ENCODE peak calls at places on chromosomes 1 and 21, in six cellular contexts. One of them, this sample, is unnamed.

GRCh38 chr1:201696217-201696761 is 132.7 kb upstream of the IPO9 start:
- DNase-seq in MM.1S: no peak
- DNase-seq in brain microvascular endothelial cell: peak; percentile 91
- DNase-seq in endothelial cell: no peak
- DNase-seq in fibroblast of the aortic adventitia: peak; percentile 98
- DNase-seq in cardiac fibroblast: peak; percentile 92
- DNase-seq in this sample: no peak

GRCh38 chr1:110719908-110720307 is 45.2 kb upstream of the KCNA3 start:
- DNase-seq in MM.1S: no peak
- DNase-seq in brain microvascular endothelial cell: no peak
- DNase-seq in endothelial cell: no peak
- DNase-seq in fibroblast of the aortic adventitia: no peak
- DNase-seq in cardiac fibroblast: no peak
- DNase-seq in this sample: no peak

GRCh38 chr1:44631647-44632510 is 42.4 kb downstream of the TMEM53 start:
- DNase-seq in MM.1S: peak; percentile 85
- DNase-seq in brain microvascular endothelial cell: peak; percentile 79
- DNase-seq in endothelial cell: peak; percentile 90
- DNase-seq in fibroblast of the aortic adventitia: peak; percentile 81
- DNase-seq in cardiac fibroblast: peak; percentile 92
- DNase-seq in this sample: peak; percentile 73

GRCh38 chr21:34992180-34992579 is 56.9 kb downstream of the RUNX1 start:
- DNase-seq in MM.1S: no peak
- DNase-seq in brain microvascular endothelial cell: no peak
- DNase-seq in endothelial cell: no peak
- DNase-seq in fibroblast of the aortic adventitia: no peak
- DNase-seq in cardiac fibroblast: no peak
- DNase-seq in this sample: no peak

GRCh38 chr1:156498447-156499193 is 2.0 kb downstream of the MEF2D start:
- DNase-seq in MM.1S: no peak
- DNase-seq in brain microvascular endothelial cell: no peak
- DNase-seq in endothelial cell: peak; percentile 50
- DNase-seq in fibroblast of the aortic adventitia: no peak
- DNase-seq in cardiac fibroblast: no peak
- DNase-seq in this sample: no peak

GRCh38 chr1:204190212-204191211 is 5.8 kb downstream of the KISS1 start:
- DNase-seq in MM.1S: no peak
- DNase-seq in brain microvascular endothelial cell: no peak
- DNase-seq in endothelial cell: no peak
- DNase-seq in fibroblast of the aortic adventitia: peak; percentile 56
- DNase-seq in cardiac fibroblast: peak; percentile 62
- DNase-seq in this sample: peak; percentile 39

GRCh38 chr1:23995431-23995837 is 15.3 kb upstream of the SRSF10 start:
- DNase-seq in MM.1S: no peak
- DNase-seq in brain microvascular endothelial cell: peak; percentile 26
- DNase-seq in endothelial cell: no peak
- DNase-seq in fibroblast of the aortic adventitia: no peak
- DNase-seq in cardiac fibroblast: peak; percentile 77
- DNase-seq in this sample: no peak

GRCh38 chr21:26473471-26473870 is 99.6 kb downstream of the CYYR1 start:
- DNase-seq in MM.1S: no peak
- DNase-seq in brain microvascular endothelial cell: no peak
- DNase-seq in endothelial cell: no peak
- DNase-seq in fibroblast of the aortic adventitia: no peak
- DNase-seq in cardiac fibroblast: no peak
- DNase-seq in this sample: no peak

GRCh38 chr1:88956003-88956402 is 36.4 kb downstream of the KYAT3 start:
- DNase-seq in MM.1S: no peak
- DNase-seq in brain microvascular endothelial cell: no peak
- DNase-seq in endothelial cell: no peak
- DNase-seq in fibroblast of the aortic adventitia: no peak
- DNase-seq in cardiac fibroblast: no peak
- DNase-seq in this sample: no peak

GRCh38 chr21:35048183-35048601 is 910 bp downstream of the RUNX1 start:
- DNase-seq in MM.1S: peak; percentile 66
- DNase-seq in brain microvascular endothelial cell: no peak
- DNase-seq in endothelial cell: no peak
- DNase-seq in fibroblast of the aortic adventitia: no peak
- DNase-seq in cardiac fibroblast: no peak
- DNase-seq in this sample: no peak

GRCh38 chr1:30919025-30919881 is 10.7 kb upstream of the SDC3 start:
- DNase-seq in MM.1S: peak; percentile 9
- DNase-seq in brain microvascular endothelial cell: peak; percentile 36
- DNase-seq in endothelial cell: no peak
- DNase-seq in fibroblast of the aortic adventitia: peak; percentile 58
- DNase-seq in cardiac fibroblast: peak; percentile 70
- DNase-seq in this sample: no peak

GRCh38 chr1:12057382-12057781 is 5.7 kb upstream of the TNFRSF8 start:
- DNase-seq in MM.1S: no peak
- DNase-seq in brain microvascular endothelial cell: no peak
- DNase-seq in endothelial cell: no peak
- DNase-seq in fibroblast of the aortic adventitia: no peak
- DNase-seq in cardiac fibroblast: no peak
- DNase-seq in this sample: no peak

GRCh38 chr1:102084771-102085535 is 88.2 kb upstream of the OLFM3 start:
- DNase-seq in MM.1S: no peak
- DNase-seq in brain microvascular endothelial cell: no peak
- DNase-seq in endothelial cell: no peak
- DNase-seq in fibroblast of the aortic adventitia: no peak
- DNase-seq in cardiac fibroblast: no peak
- DNase-seq in this sample: no peak

GRCh38 chr1:247111636-247112478 is 7.7 kb upstream of the ZNF669 start:
- DNase-seq in MM.1S: no peak
- DNase-seq in brain microvascular endothelial cell: no peak
- DNase-seq in endothelial cell: peak; percentile 36
- DNase-seq in fibroblast of the aortic adventitia: peak; percentile 44
- DNase-seq in cardiac fibroblast: peak; percentile 59
- DNase-seq in this sample: peak; percentile 58

GRCh38 chr1:203649551-203650011 is 22.9 kb downstream of the ATP2B4 start:
- DNase-seq in MM.1S: no peak
- DNase-seq in brain microvascular endothelial cell: no peak
- DNase-seq in endothelial cell: no peak
- DNase-seq in fibroblast of the aortic adventitia: no peak
- DNase-seq in cardiac fibroblast: no peak
- DNase-seq in this sample: no peak

GRCh38 chr1:174060090-174060489 is 37.9 kb upstream of the RC3H1 start:
- DNase-seq in MM.1S: no peak
- DNase-seq in brain microvascular endothelial cell: no peak
- DNase-seq in endothelial cell: no peak
- DNase-seq in fibroblast of the aortic adventitia: no peak
- DNase-seq in cardiac fibroblast: no peak
- DNase-seq in this sample: no peak

GRCh38 chr1:160139840-160140239 is 11.6 kb upstream of the ATP1A4 start:
- DNase-seq in MM.1S: no peak
- DNase-seq in brain microvascular endothelial cell: no peak
- DNase-seq in endothelial cell: no peak
- DNase-seq in fibroblast of the aortic adventitia: no peak
- DNase-seq in cardiac fibroblast: no peak
- DNase-seq in this sample: no peak

GRCh38 chr1:184629261-184629660 is 125.4 kb downstream of the EDEM3 start:
- DNase-seq in MM.1S: no peak
- DNase-seq in brain microvascular endothelial cell: no peak
- DNase-seq in endothelial cell: no peak
- DNase-seq in fibroblast of the aortic adventitia: no peak
- DNase-seq in cardiac fibroblast: no peak
- DNase-seq in this sample: no peak

GRCh38 chr1:81174811-81175476 is 625.8 kb upstream of the ADGRL2 start:
- DNase-seq in MM.1S: no peak
- DNase-seq in brain microvascular endothelial cell: peak; percentile 30
- DNase-seq in endothelial cell: no peak
- DNase-seq in fibroblast of the aortic adventitia: peak; percentile 31
- DNase-seq in cardiac fibroblast: no peak
- DNase-seq in this sample: no peak

GRCh38 chr1:98119793-98120192 is 199.0 kb upstream of the DPYD start:
- DNase-seq in MM.1S: peak; percentile 8
- DNase-seq in brain microvascular endothelial cell: no peak
- DNase-seq in endothelial cell: peak; percentile 49
- DNase-seq in fibroblast of the aortic adventitia: no peak
- DNase-seq in cardiac fibroblast: peak; percentile 44
- DNase-seq in this sample: peak; percentile 11

GRCh38 chr21:34996304-34997081 is 52.6 kb downstream of the RUNX1 start:
- DNase-seq in MM.1S: no peak
- DNase-seq in brain microvascular endothelial cell: no peak
- DNase-seq in endothelial cell: no peak
- DNase-seq in fibroblast of the aortic adventitia: peak; percentile 87
- DNase-seq in cardiac fibroblast: peak; percentile 83
- DNase-seq in this sample: no peak

GRCh38 chr1:5993553-5994510 is 1.6 kb upstream of the NPHP4 start:
- DNase-seq in MM.1S: peak; percentile 34
- DNase-seq in brain microvascular endothelial cell: no peak
- DNase-seq in endothelial cell: no peak
- DNase-seq in fibroblast of the aortic adventitia: no peak
- DNase-seq in cardiac fibroblast: no peak
- DNase-seq in this sample: no peak

GRCh38 chr1:230940848-230941247 is 37.8 kb downstream of the TTC13 start:
- DNase-seq in MM.1S: no peak
- DNase-seq in brain microvascular endothelial cell: no peak
- DNase-seq in endothelial cell: no peak
- DNase-seq in fibroblast of the aortic adventitia: peak; percentile 34
- DNase-seq in cardiac fibroblast: peak; percentile 6
- DNase-seq in this sample: no peak

GRCh38 chr1:206050655-206051235 is 2.2 kb upstream of the RHEX start:
- DNase-seq in MM.1S: peak; percentile 99
- DNase-seq in brain microvascular endothelial cell: no peak
- DNase-seq in endothelial cell: no peak
- DNase-seq in fibroblast of the aortic adventitia: no peak
- DNase-seq in cardiac fibroblast: no peak
- DNase-seq in this sample: no peak

GRCh38 chr1:179984101-179984500 is 29.5 kb downstream of the CEP350 start:
- DNase-seq in MM.1S: no peak
- DNase-seq in brain microvascular endothelial cell: no peak
- DNase-seq in endothelial cell: no peak
- DNase-seq in fibroblast of the aortic adventitia: no peak
- DNase-seq in cardiac fibroblast: no peak
- DNase-seq in this sample: no peak

GRCh38 chr1:156149374-156150106 is 3.8 kb upstream of the SEMA4A start:
- DNase-seq in MM.1S: peak; percentile 93
- DNase-seq in brain microvascular endothelial cell: no peak
- DNase-seq in endothelial cell: no peak
- DNase-seq in fibroblast of the aortic adventitia: no peak
- DNase-seq in cardiac fibroblast: no peak
- DNase-seq in this sample: no peak

GRCh38 chr1:34361121-34361520 is 184.4 kb downstream of the C1orf94 start:
- DNase-seq in MM.1S: no peak
- DNase-seq in brain microvascular endothelial cell: no peak
- DNase-seq in endothelial cell: no peak
- DNase-seq in fibroblast of the aortic adventitia: no peak
- DNase-seq in cardiac fibroblast: no peak
- DNase-seq in this sample: no peak

GRCh38 chr1:212293579-212293978 is 8.4 kb downstream of the PPP2R5A start:
- DNase-seq in MM.1S: no peak
- DNase-seq in brain microvascular endothelial cell: no peak
- DNase-seq in endothelial cell: no peak
- DNase-seq in fibroblast of the aortic adventitia: peak; percentile 23
- DNase-seq in cardiac fibroblast: peak; percentile 39
- DNase-seq in this sample: no peak
- TF ChIP-seq CTCF in MM.1S: no peak
- TF ChIP-seq CTCF in brain microvascular endothelial cell: peak; percentile 31
- TF ChIP-seq CTCF in endothelial cell: peak; percentile 13
- TF ChIP-seq CTCF in fibroblast of the aortic adventitia: peak; percentile 41
- TF ChIP-seq CTCF in cardiac fibroblast: peak; percentile 19
- TF ChIP-seq CTCF in this sample: peak; percentile 38

DNA sequence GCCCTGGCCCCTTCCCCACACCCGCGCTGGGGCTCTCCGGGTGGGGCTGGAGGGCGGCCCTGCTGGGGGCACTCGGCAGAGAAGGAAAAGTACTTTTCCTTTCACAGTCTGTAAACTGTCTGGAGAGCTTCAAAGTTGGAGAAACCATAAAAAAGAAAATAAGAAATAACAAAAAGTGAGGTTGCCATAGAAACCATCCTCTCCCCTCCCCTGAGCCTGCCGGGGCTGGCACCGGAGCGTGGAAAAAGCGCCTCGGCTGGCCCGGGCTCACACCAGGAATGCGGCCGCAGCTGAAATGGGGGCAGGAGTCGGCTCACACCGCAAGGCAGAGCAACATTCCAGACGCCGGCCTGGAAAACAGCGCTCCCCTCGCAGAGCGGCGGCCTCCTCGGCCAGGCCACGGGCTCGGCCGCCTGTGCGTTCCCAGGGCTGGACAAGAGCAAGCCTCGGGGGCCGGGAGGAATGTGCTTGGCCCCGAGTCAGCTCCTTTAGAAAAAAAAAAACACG is 69.2 kb downstream of the MORN1 start:
- DNase-seq in MM.1S: no peak
- DNase-seq in brain microvascular endothelial cell: peak; percentile 90
- DNase-seq in endothelial cell: no peak
- DNase-seq in fibroblast of the aortic adventitia: peak; percentile 90
- DNase-seq in cardiac fibroblast: peak; percentile 97
- DNase-seq in this sample: peak; percentile 52
- TF ChIP-seq CTCF in MM.1S: no peak
- TF ChIP-seq CTCF in brain microvascular endothelial cell: peak; percentile 22
- TF ChIP-seq CTCF in endothelial cell: no peak
- TF ChIP-seq CTCF in fibroblast of the aortic adventitia: peak; percentile 10
- TF ChIP-seq CTCF in cardiac fibroblast: peak; percentile 12
- TF ChIP-seq CTCF in this sample: no peak

DNA sequence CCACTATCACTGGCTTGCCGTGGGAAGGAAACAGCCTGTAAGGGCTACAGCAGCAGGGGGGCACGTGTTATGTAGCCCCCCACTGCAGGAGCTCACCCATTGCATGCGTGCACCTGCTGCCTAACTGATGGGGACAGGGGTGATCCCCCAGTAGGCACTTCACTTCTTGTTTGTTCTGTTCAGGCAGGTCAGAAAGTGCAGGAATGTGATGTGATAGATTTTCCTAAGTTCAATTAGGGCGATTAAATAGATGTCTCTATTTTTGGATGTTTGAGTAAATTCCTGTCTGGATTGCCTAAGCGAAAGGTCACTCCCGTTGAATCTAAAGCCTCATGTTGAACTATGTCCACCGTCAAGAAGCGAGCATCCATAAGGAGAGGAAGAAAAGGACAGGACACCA is 78.8 kb upstream of the LPGAT1 start:
- DNase-seq in MM.1S: no peak
- DNase-seq in brain microvascular endothelial cell: no peak
- DNase-seq in endothelial cell: no peak
- DNase-seq in fibroblast of the aortic adventitia: no peak
- DNase-seq in cardiac fibroblast: no peak
- DNase-seq in this sample: no peak
- TF ChIP-seq CTCF in MM.1S: no peak
- TF ChIP-seq CTCF in brain microvascular endothelial cell: no peak
- TF ChIP-seq CTCF in endothelial cell: no peak
- TF ChIP-seq CTCF in fibroblast of the aortic adventitia: no peak
- TF ChIP-seq CTCF in cardiac fibroblast: no peak
- TF ChIP-seq CTCF in this sample: no peak

DNA sequence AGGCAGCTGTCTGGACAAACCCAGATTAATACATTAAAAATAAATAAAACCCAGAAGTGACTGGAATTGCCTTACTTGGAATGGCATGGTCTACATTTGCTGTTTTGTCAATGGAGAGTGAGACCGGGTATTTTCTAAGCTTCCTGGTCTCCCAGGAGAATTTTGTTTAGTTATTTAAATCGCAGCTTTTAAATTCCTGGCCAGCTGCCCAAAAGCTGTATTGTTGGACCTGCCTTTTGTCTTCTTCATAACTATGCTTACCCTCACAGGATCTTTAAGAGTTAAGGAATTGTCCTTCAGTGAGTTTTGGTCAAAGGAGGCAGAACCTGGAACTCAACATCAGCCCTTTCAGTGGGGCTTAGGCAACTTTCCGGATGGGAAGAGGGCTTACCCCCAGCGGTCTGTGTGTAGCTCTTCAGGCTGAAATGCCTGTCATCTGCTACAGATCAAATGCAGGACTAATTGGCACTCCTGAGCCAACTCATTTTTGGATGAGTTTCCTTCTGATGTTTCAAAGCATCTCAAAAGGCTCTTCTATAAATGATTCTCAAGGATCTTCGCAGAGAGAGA is 402.7 kb downstream of the SIPA1L2 start:
- DNase-seq in MM.1S: no peak
- DNase-seq in brain microvascular endothelial cell: no peak
- DNase-seq in endothelial cell: no peak
- DNase-seq in fibroblast of the aortic adventitia: no peak
- DNase-seq in cardiac fibroblast: peak; percentile 4
- DNase-seq in this sample: no peak
- TF ChIP-seq CTCF in MM.1S: no peak
- TF ChIP-seq CTCF in brain microvascular endothelial cell: no peak
- TF ChIP-seq CTCF in endothelial cell: no peak
- TF ChIP-seq CTCF in fibroblast of the aortic adventitia: no peak
- TF ChIP-seq CTCF in cardiac fibroblast: no peak
- TF ChIP-seq CTCF in this sample: no peak

This sample was measured in progenitor cell of endocrine pancreas.